ENCODE peak calls at places on chromosomes 2 and 18, in four cellular contexts. One of them, this sample, is unnamed.

GRCh38 chr2:171824086-171824485 is 70.0 kb downstream of the SLC25A12 start:
- DNase-seq in NCI-H1694 treated with DMSO at 0.1 percent for 48 hours: no peak
- DNase-seq in GM18507: no peak
- DNase-seq in A172: no peak
- DNase-seq in this sample: no peak

GRCh38 chr2:64606495-64607363 is 47.0 kb downstream of the SERTAD2 start:
- DNase-seq in NCI-H1694 treated with DMSO at 0.1 percent for 48 hours: no peak
- DNase-seq in GM18507: peak
- DNase-seq in A172: peak
- DNase-seq in this sample: no peak

GRCh38 chr18:52569492-52569891 is 229.5 kb downstream of the DCC start:
- DNase-seq in NCI-H1694 treated with DMSO at 0.1 percent for 48 hours: no peak
- DNase-seq in GM18507: no peak
- DNase-seq in A172: peak
- DNase-seq in this sample: no peak

GRCh38 chr2:231294116-231294515 is 95.7 kb downstream of the ARMC9 start:
- DNase-seq in NCI-H1694 treated with DMSO at 0.1 percent for 48 hours: no peak
- DNase-seq in GM18507: no peak
- DNase-seq in A172: no peak
- DNase-seq in this sample: no peak

GRCh38 chr2:232097758-232098157 is 136.2 kb downstream of the DIS3L2 start:
- DNase-seq in NCI-H1694 treated with DMSO at 0.1 percent for 48 hours: no peak
- DNase-seq in GM18507: no peak
- DNase-seq in A172: no peak
- DNase-seq in this sample: no peak

GRCh38 chr2:239232195-239232578 is 168.6 kb downstream of the HDAC4 start:
- DNase-seq in NCI-H1694 treated with DMSO at 0.1 percent for 48 hours: no peak
- DNase-seq in GM18507: no peak
- DNase-seq in A172: no peak
- DNase-seq in this sample: no peak

GRCh38 chr2:199457147-199458016 is at the start of gene SATB2:
- DNase-seq in NCI-H1694 treated with DMSO at 0.1 percent for 48 hours: peak
- DNase-seq in GM18507: no peak
- DNase-seq in A172: peak
- DNase-seq in this sample: no peak

GRCh38 chr18:38551881-38552280 is 986.3 kb upstream of the CELF4 start:
- DNase-seq in NCI-H1694 treated with DMSO at 0.1 percent for 48 hours: no peak
- DNase-seq in GM18507: no peak
- DNase-seq in A172: no peak
- DNase-seq in this sample: no peak

GRCh38 chr2:30422437-30422805 is 24.6 kb upstream of the LCLAT1 start:
- DNase-seq in NCI-H1694 treated with DMSO at 0.1 percent for 48 hours: no peak
- DNase-seq in GM18507: peak
- DNase-seq in A172: peak
- DNase-seq in this sample: peak

GRCh38 chr2:84177733-84178132 is 281.3 kb downstream of the SUCLG1 start:
- DNase-seq in NCI-H1694 treated with DMSO at 0.1 percent for 48 hours: no peak
- DNase-seq in GM18507: no peak
- DNase-seq in A172: no peak
- DNase-seq in this sample: no peak

GRCh38 chr2:236016496-236016895 is 151.7 kb downstream of the GBX2 start:
- DNase-seq in NCI-H1694 treated with DMSO at 0.1 percent for 48 hours: no peak
- DNase-seq in GM18507: no peak
- DNase-seq in A172: no peak
- DNase-seq in this sample: no peak

GRCh38 chr2:133817680-133818566 is 249.7 kb upstream of the NCKAP5 start:
- DNase-seq in NCI-H1694 treated with DMSO at 0.1 percent for 48 hours: no peak
- DNase-seq in GM18507: no peak
- DNase-seq in A172: peak
- DNase-seq in this sample: no peak

GRCh38 chr2:48715956-48716355 is 39.6 kb downstream of the LHCGR start:
- DNase-seq in NCI-H1694 treated with DMSO at 0.1 percent for 48 hours: no peak
- DNase-seq in GM18507: no peak
- DNase-seq in A172: no peak
- DNase-seq in this sample: no peak

GRCh38 chr2:208127090-208127489 is 2.5 kb downstream of the CRYGC start:
- DNase-seq in NCI-H1694 treated with DMSO at 0.1 percent for 48 hours: no peak
- DNase-seq in GM18507: no peak
- DNase-seq in A172: no peak
- DNase-seq in this sample: no peak

GRCh38 chr2:156908825-156909224 is 348.7 kb upstream of the GALNT5 start:
- DNase-seq in NCI-H1694 treated with DMSO at 0.1 percent for 48 hours: no peak
- DNase-seq in GM18507: no peak
- DNase-seq in A172: peak
- DNase-seq in this sample: no peak

GRCh38 chr18:39788395-39788794 is 2166.6 kb upstream of the PIK3C3 start:
- DNase-seq in NCI-H1694 treated with DMSO at 0.1 percent for 48 hours: no peak
- DNase-seq in GM18507: no peak
- DNase-seq in A172: no peak
- DNase-seq in this sample: no peak

GRCh38 chr2:212330263-212330662 is 208.3 kb downstream of the ERBB4 start:
- DNase-seq in NCI-H1694 treated with DMSO at 0.1 percent for 48 hours: no peak
- DNase-seq in GM18507: no peak
- DNase-seq in A172: no peak
- DNase-seq in this sample: no peak

GRCh38 chr2:1731963-1732768 is 12.1 kb downstream of the PXDN start:
- DNase-seq in NCI-H1694 treated with DMSO at 0.1 percent for 48 hours: peak
- DNase-seq in GM18507: no peak
- DNase-seq in A172: no peak
- DNase-seq in this sample: no peak

GRCh38 chr2:6773007-6773693 is 92.6 kb downstream of the CMPK2 start:
- DNase-seq in NCI-H1694 treated with DMSO at 0.1 percent for 48 hours: peak
- DNase-seq in GM18507: peak
- DNase-seq in A172: peak
- DNase-seq in this sample: peak

GRCh38 chr2:91442246-91442905 is 2750.9 kb downstream of the RPIA start:
- DNase-seq in NCI-H1694 treated with DMSO at 0.1 percent for 48 hours: no peak
- DNase-seq in GM18507: no peak
- DNase-seq in A172: no peak
- DNase-seq in this sample: no peak

GRCh38 chr2:156803243-156803642 is 367.1 kb downstream of the GPD2 start:
- DNase-seq in NCI-H1694 treated with DMSO at 0.1 percent for 48 hours: no peak
- DNase-seq in GM18507: no peak
- DNase-seq in A172: no peak
- DNase-seq in this sample: no peak

GRCh38 chr18:59500765-59501164 is 141.7 kb upstream of the LMAN1 start:
- DNase-seq in NCI-H1694 treated with DMSO at 0.1 percent for 48 hours: no peak
- DNase-seq in GM18507: no peak
- DNase-seq in A172: no peak
- DNase-seq in this sample: no peak

GRCh38 chr2:10490806-10491291 is 42.7 kb upstream of the ODC1 start:
- DNase-seq in NCI-H1694 treated with DMSO at 0.1 percent for 48 hours: no peak
- DNase-seq in GM18507: no peak
- DNase-seq in A172: no peak
- DNase-seq in this sample: no peak

GRCh38 chr2:12594590-12594989 is 122.1 kb upstream of the TRIB2 start:
- DNase-seq in NCI-H1694 treated with DMSO at 0.1 percent for 48 hours: no peak
- DNase-seq in GM18507: no peak
- DNase-seq in A172: no peak
- DNase-seq in this sample: no peak

GRCh38 chr2:19987936-19988335 is 2.0 kb downstream of the WDR35 start:
- DNase-seq in NCI-H1694 treated with DMSO at 0.1 percent for 48 hours: no peak
- DNase-seq in GM18507: peak
- DNase-seq in A172: no peak
- DNase-seq in this sample: no peak

This sample was measured in CMK.